ENCODE peak calls at places on chromosome 19, in four cellular contexts. One of them, this sample, is unnamed. For H3K4me1, the result is how much of the 10 kb centered on the place peaks cover.

GRCh38 chr19:21604941-21605548 is 99.6 kb downstream of the ZNF429 start:
- DNase-seq in left ventricle myocardium inferior: no peak
- DNase-seq in pancreas: peak
- DNase-seq in Peyer's patch: no peak
- DNase-seq in this sample: no peak

GRCh38 chr19:18603958-18604819 is 2.4 kb downstream of the CRLF1 start:
- DNase-seq in left ventricle myocardium inferior: no peak
- DNase-seq in pancreas: no peak
- DNase-seq in Peyer's patch: no peak
- DNase-seq in this sample: no peak

GRCh38 chr19:46147791-46148288 is at the start of gene IGFL2:
- DNase-seq in left ventricle myocardium inferior: no peak
- DNase-seq in pancreas: no peak
- DNase-seq in Peyer's patch: no peak
- DNase-seq in this sample: peak

GRCh38 chr19:13953021-13953531 is 767 bp downstream of the DCAF15 start:
- DNase-seq in left ventricle myocardium inferior: no peak
- DNase-seq in pancreas: no peak
- DNase-seq in Peyer's patch: no peak
- DNase-seq in this sample: peak

GRCh38 chr19:7386308-7386707 is 37.6 kb downstream of the ARHGEF18 start:
- DNase-seq in left ventricle myocardium inferior: no peak
- DNase-seq in pancreas: no peak
- DNase-seq in Peyer's patch: no peak
- DNase-seq in this sample: no peak

GRCh38 chr19:14703833-14704232 is 14.0 kb downstream of the ZNF333 start:
- DNase-seq in left ventricle myocardium inferior: no peak
- DNase-seq in pancreas: no peak
- DNase-seq in Peyer's patch: no peak
- DNase-seq in this sample: no peak

GRCh38 chr19:7913652-7914051 is 978 bp upstream of the TGFBR3L start:
- DNase-seq in left ventricle myocardium inferior: no peak
- DNase-seq in pancreas: no peak
- DNase-seq in Peyer's patch: no peak
- DNase-seq in this sample: no peak

GRCh38 chr19:49421039-49421877 is 2.0 kb downstream of the PTH2 start:
- DNase-seq in left ventricle myocardium inferior: peak
- DNase-seq in pancreas: peak
- DNase-seq in Peyer's patch: peak
- DNase-seq in this sample: peak

GRCh38 chr19:54151362-54152035 is 8.0 kb downstream of the LENG1 start:
- DNase-seq in left ventricle myocardium inferior: no peak
- DNase-seq in pancreas: no peak
- DNase-seq in Peyer's patch: no peak
- DNase-seq in this sample: no peak

GRCh38 chr19:6069268-6069771 is 41.0 kb downstream of the RFX2 start:
- DNase-seq in left ventricle myocardium inferior: no peak
- DNase-seq in pancreas: no peak
- DNase-seq in Peyer's patch: no peak
- DNase-seq in this sample: no peak

GRCh38 chr19:11482384-11483050 is 1.7 kb upstream of the ELAVL3 start:
- DNase-seq in left ventricle myocardium inferior: peak
- DNase-seq in pancreas: peak
- DNase-seq in Peyer's patch: peak
- DNase-seq in this sample: peak

GRCh38 chr19:11064831-11065303 is 24.4 kb upstream of the LDLR start:
- DNase-seq in left ventricle myocardium inferior: no peak
- DNase-seq in pancreas: peak
- DNase-seq in Peyer's patch: no peak
- DNase-seq in this sample: peak

GRCh38 chr19:9140159-9140874 is at the start of gene ZNF317:
- DNase-seq in left ventricle myocardium inferior: peak
- DNase-seq in pancreas: peak
- DNase-seq in Peyer's patch: peak
- DNase-seq in this sample: peak

GRCh38 chr19:7650148-7650547 is 13.2 kb downstream of the STXBP2 start:
- DNase-seq in left ventricle myocardium inferior: no peak
- DNase-seq in pancreas: no peak
- DNase-seq in Peyer's patch: no peak
- DNase-seq in this sample: no peak

GRCh38 chr19:1206733-1207301 is 1.2 kb downstream of the STK11 start:
- DNase-seq in left ventricle myocardium inferior: no peak
- DNase-seq in pancreas: no peak
- DNase-seq in Peyer's patch: peak
- DNase-seq in this sample: peak

GRCh38 chr19:53915000-53915399 is 5.9 kb downstream of the CACNG7 start:
- DNase-seq in left ventricle myocardium inferior: no peak
- DNase-seq in pancreas: no peak
- DNase-seq in Peyer's patch: no peak
- DNase-seq in this sample: no peak

GRCh38 chr19:58563034-58563573 is 4.7 kb upstream of the UBE2M start:
- DNase-seq in left ventricle myocardium inferior: peak
- DNase-seq in pancreas: no peak
- DNase-seq in Peyer's patch: no peak
- DNase-seq in this sample: peak

GRCh38 chr19:51172223-51172622 is 30.1 kb downstream of the SIGLEC7 start:
- DNase-seq in left ventricle myocardium inferior: no peak
- DNase-seq in pancreas: no peak
- DNase-seq in Peyer's patch: no peak
- DNase-seq in this sample: no peak

GRCh38 chr19:18319591-18320135 is 3.2 kb downstream of the LSM4 start:
- DNase-seq in left ventricle myocardium inferior: no peak
- DNase-seq in pancreas: peak
- DNase-seq in Peyer's patch: no peak
- DNase-seq in this sample: no peak

GRCh38 chr19:51034704-51035103 is at the start of gene KLK12:
- DNase-seq in left ventricle myocardium inferior: no peak
- DNase-seq in pancreas: no peak
- DNase-seq in Peyer's patch: no peak
- DNase-seq in this sample: no peak

GRCh38 chr19:18317998-18318800 is 4.7 kb downstream of the LSM4 start:
- DNase-seq in left ventricle myocardium inferior: peak
- DNase-seq in pancreas: no peak
- DNase-seq in Peyer's patch: peak
- DNase-seq in this sample: no peak

GRCh38 chr19:36331353-36332228 is 47.4 kb downstream of the ZFP14 start:
- DNase-seq in left ventricle myocardium inferior: peak
- DNase-seq in pancreas: peak
- DNase-seq in Peyer's patch: peak
- DNase-seq in this sample: peak

GRCh38 chr19:29483641-29483920 is 42.2 kb upstream of the VSTM2B start:
- DNase-seq in left ventricle myocardium inferior: no peak
- DNase-seq in pancreas: no peak
- DNase-seq in Peyer's patch: no peak
- DNase-seq in this sample: no peak

GRCh38 chr19:45475537-45476348 is 7.9 kb downstream of the FOSB start:
- DNase-seq in left ventricle myocardium inferior: no peak
- DNase-seq in pancreas: no peak
- DNase-seq in Peyer's patch: no peak
- DNase-seq in this sample: no peak

GRCh38 chr19:38211779-38212178 is 12.2 kb downstream of the DPF1 start:
- DNase-seq in left ventricle myocardium inferior: no peak
- DNase-seq in pancreas: no peak
- DNase-seq in Peyer's patch: no peak
- DNase-seq in this sample: no peak

GRCh38 chr19:48873476-48874308 is 1.5 kb downstream of the PPP1R15A start:
- DNase-seq in left ventricle myocardium inferior: no peak
- DNase-seq in pancreas: no peak
- DNase-seq in Peyer's patch: no peak
- DNase-seq in this sample: no peak

GRCh38 chr19:45895519-45895972 is 6.9 kb downstream of the MYPOP start:
- DNase-seq in left ventricle myocardium inferior: no peak
- DNase-seq in pancreas: no peak
- DNase-seq in Peyer's patch: no peak
- DNase-seq in this sample: no peak

GRCh38 chr19:7744199-7744786 is 3.0 kb downstream of the CD209 start:
- DNase-seq in left ventricle myocardium inferior: no peak
- DNase-seq in pancreas: no peak
- DNase-seq in Peyer's patch: no peak
- DNase-seq in this sample: no peak

GRCh38 chr19:32837531-32837930 is 32.0 kb downstream of the SLC7A9 start:
- DNase-seq in left ventricle myocardium inferior: no peak
- DNase-seq in pancreas: no peak
- DNase-seq in Peyer's patch: no peak
- DNase-seq in this sample: no peak
- TF ChIP-seq CTCF in left ventricle myocardium inferior: no peak
- TF ChIP-seq CTCF in pancreas: no peak
- TF ChIP-seq CTCF in Peyer's patch: no peak
- TF ChIP-seq CTCF in this sample: no peak

DNA sequence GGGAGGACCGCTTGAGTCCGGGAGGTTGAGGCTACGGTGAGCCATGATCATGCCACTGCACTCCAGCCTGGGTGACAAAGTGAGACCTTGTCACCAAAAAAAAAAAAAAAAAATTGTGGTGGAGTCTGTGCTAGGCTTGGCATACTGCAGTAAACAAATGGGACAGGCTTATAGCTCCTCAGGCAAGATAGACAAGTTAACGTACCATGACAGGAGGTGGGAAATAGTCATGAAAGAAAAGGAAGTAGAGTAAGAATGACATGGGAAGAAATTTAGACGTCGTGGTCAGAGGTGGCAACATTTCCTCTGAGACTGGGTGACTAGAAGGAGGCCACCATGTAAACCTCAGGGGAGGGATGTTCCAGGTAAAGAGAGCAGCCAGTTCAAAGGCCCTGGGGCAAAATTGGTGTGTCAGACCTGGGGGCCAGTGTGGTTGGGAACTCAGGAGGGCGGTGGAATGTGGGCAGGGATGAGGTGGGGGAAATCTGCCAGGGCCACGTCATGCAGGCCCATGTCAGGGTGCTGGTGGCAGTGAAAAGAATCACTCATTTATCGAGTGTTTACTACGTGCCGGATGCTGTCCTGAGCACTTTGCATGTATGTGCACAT is 5.6 kb downstream of the SNRPA start:
- DNase-seq in left ventricle myocardium inferior: no peak
- DNase-seq in pancreas: no peak
- DNase-seq in Peyer's patch: no peak
- DNase-seq in this sample: no peak
- H3K4me1 ChIP-seq in left ventricle myocardium inferior: under half
- H3K4me1 ChIP-seq in pancreas: under half
- H3K4me1 ChIP-seq in Peyer's patch: under half
- H3K4me1 ChIP-seq in this sample: under half

GRCh38 chr19:55231391-55232283 is 3.1 kb upstream of the TMEM86B start:
- DNase-seq in left ventricle myocardium inferior: no peak
- DNase-seq in pancreas: no peak
- DNase-seq in Peyer's patch: no peak
- DNase-seq in this sample: no peak
- H3K27ac ChIP-seq in left ventricle myocardium inferior: no peak
- H3K27ac ChIP-seq in pancreas: no peak
- H3K27ac ChIP-seq in Peyer's patch: no peak
- H3K27ac ChIP-seq in this sample: no peak

DNA sequence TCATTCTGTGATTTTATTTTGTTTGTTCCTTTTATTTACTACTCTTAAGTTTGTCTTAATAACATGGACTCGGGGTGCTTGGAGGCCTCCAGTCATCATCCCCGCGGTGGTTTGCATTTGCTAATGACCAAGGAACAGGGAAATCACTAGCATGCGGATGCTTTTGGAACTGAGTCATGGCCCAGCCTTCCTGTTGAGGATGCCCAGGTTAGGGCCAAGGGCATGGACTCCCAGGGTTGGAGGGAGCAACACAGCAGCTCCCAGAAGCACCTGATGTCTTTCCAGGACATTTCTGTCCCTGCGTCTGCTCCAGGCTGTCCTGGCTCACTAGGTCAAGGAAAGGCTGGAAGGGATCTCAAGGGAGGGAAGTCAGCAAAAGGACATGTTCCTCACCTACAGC is 423.7 kb upstream of the TSHZ3 start:
- DNase-seq in left ventricle myocardium inferior: no peak
- DNase-seq in pancreas: no peak
- DNase-seq in Peyer's patch: no peak
- DNase-seq in this sample: no peak
- TF ChIP-seq CTCF in left ventricle myocardium inferior: no peak
- TF ChIP-seq CTCF in pancreas: no peak
- TF ChIP-seq CTCF in Peyer's patch: no peak
- TF ChIP-seq CTCF in this sample: no peak

DNA sequence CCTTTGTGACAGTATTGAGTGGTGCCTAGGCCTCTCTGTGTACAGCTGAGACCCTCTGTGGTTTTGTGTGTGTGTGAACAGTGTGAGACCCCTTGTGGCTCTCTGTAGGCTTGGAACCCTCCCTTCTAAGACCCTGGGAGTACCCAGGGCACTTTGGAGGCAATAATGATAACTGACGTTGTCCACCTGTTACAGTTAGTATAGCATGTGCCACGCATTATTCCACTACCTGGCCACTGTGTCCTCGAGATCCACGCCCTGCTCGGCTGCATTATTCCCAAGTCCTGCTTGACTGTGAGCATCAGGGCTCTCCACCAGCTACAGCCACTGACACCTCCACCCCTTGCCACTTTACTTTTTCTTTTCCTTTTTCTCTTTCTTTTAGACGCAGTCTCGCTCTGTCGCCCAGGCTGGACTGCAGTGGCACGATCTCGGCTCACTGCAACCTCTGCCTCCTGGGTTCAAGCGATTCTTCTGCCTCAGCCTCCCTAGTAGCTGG is 2.0 kb downstream of the GRAMD1A start:
- DNase-seq in left ventricle myocardium inferior: no peak
- DNase-seq in pancreas: no peak
- DNase-seq in Peyer's patch: no peak
- DNase-seq in this sample: no peak
- H3K4me1 ChIP-seq in left ventricle myocardium inferior: half or more
- H3K4me1 ChIP-seq in pancreas: under half
- H3K4me1 ChIP-seq in Peyer's patch: half or more
- H3K4me1 ChIP-seq in this sample: under half

GRCh38 chr19:16142032-16142580 is 1.4 kb upstream of the HSH2D start:
- DNase-seq in left ventricle myocardium inferior: no peak
- DNase-seq in pancreas: no peak
- DNase-seq in Peyer's patch: no peak
- DNase-seq in this sample: no peak
- H3K27ac ChIP-seq in left ventricle myocardium inferior: no peak
- H3K27ac ChIP-seq in pancreas: no peak
- H3K27ac ChIP-seq in Peyer's patch: peak
- H3K27ac ChIP-seq in this sample: no peak

GRCh38 chr19:4206818-4207484 is 22.4 kb upstream of the EBI3 start:
- DNase-seq in left ventricle myocardium inferior: no peak
- DNase-seq in pancreas: no peak
- DNase-seq in Peyer's patch: no peak
- DNase-seq in this sample: peak
- TF ChIP-seq CTCF in left ventricle myocardium inferior: peak
- TF ChIP-seq CTCF in pancreas: no peak
- TF ChIP-seq CTCF in Peyer's patch: no peak
- TF ChIP-seq CTCF in this sample: peak

This sample was measured in cardiac muscle cell.